ENCODE peak calls at places on chromosome 2, in seven cellular contexts. N, A, Y, H, W, J and F are unnamed samples.

GRCh38 chr2:231922945-231923344 is 3.3 kb downstream of the NPPC start:
- DNase-seq in Y (no peak), N (no peak), J (no peak), H (no peak), W (no peak), A (peak), F (no peak)

GRCh38 chr2:67503066-67503795 is 106.1 kb downstream of the ETAA1 start:
- DNase-seq in A (no peak), H (peak), N (no peak), J (no peak), Y (no peak), W (no peak), F (no peak)

GRCh38 chr2:241771286-241772062 is 5.1 kb upstream of the GAL3ST2 start:
- DNase-seq in J (no peak), N (no peak), A (peak), H (no peak), W (no peak), Y (no peak), F (no peak)

GRCh38 chr2:239329284-239329971 is 71.4 kb downstream of the HDAC4 start:
- DNase-seq in W (no peak), A (no peak), N (no peak), Y (no peak), H (no peak), J (no peak), F (no peak)

GRCh38 chr2:69166812-69167468 is 154.0 kb downstream of the ANTXR1 start:
- DNase-seq in Y (peak), H (no peak), A (no peak), W (no peak), J (peak), N (no peak), F (no peak)

GRCh38 chr2:182593394-182593707 is 122.7 kb upstream of the DNAJC10 start:
- DNase-seq in H (peak), A (no peak), Y (no peak), J (no peak), W (no peak), N (no peak), F (no peak)

GRCh38 chr2:110115291-110116032 is at the start of gene MALL:
- DNase-seq in J (no peak), Y (no peak), W (no peak), N (no peak), H (peak), A (peak), F (peak)

GRCh38 chr2:125313806-125314205 is 1288.7 kb downstream of the CNTNAP5 start:
- DNase-seq in H (no peak), J (no peak), A (no peak), Y (no peak), N (no peak), W (no peak), F (no peak)

GRCh38 chr2:221130431-221130830 is 441.7 kb downstream of the EPHA4 start:
- DNase-seq in J (no peak), A (no peak), N (no peak), W (no peak), H (no peak), Y (no peak), F (no peak)

GRCh38 chr2:105627530-105627929 is 117.2 kb upstream of the NCK2 start:
- DNase-seq in J (peak), W (no peak), A (no peak), Y (no peak), N (no peak), H (no peak), F (no peak)

GRCh38 chr2:47172156-47172921 is 17.2 kb upstream of the STPG4 start:
- DNase-seq in Y (no peak), H (no peak), N (no peak), J (no peak), W (no peak), A (no peak), F (peak)

GRCh38 chr2:30446602-30447148 is 371 bp upstream of the LCLAT1 start:
- DNase-seq in H (no peak), Y (no peak), A (no peak), J (no peak), W (no peak), N (no peak), F (no peak)

GRCh38 chr2:71990826-71991225 is 156.8 kb downstream of the CYP26B1 start:
- DNase-seq in N (no peak), A (no peak), Y (no peak), H (no peak), J (no peak), W (no peak), F (no peak)

GRCh38 chr2:74632209-74632938 is 15.8 kb downstream of the M1AP start:
- DNase-seq in W (no peak), A (no peak), N (no peak), H (peak), Y (no peak), J (no peak), F (peak)

GRCh38 chr2:105853354-105854088 is 108.8 kb downstream of the NCK2 start:
- DNase-seq in W (no peak), Y (no peak), H (peak), N (no peak), A (no peak), J (no peak), F (no peak)

GRCh38 chr2:223943561-223944008 is 1.6 kb downstream of the WDFY1 start:
- DNase-seq in J (peak), W (no peak), A (no peak), Y (no peak), N (no peak), H (peak), F (peak)

GRCh38 chr2:154844513-154844912 is 146.0 kb downstream of the KCNJ3 start:
- DNase-seq in A (no peak), W (no peak), J (no peak), Y (no peak), H (no peak), N (no peak), F (no peak)

GRCh38 chr2:2777213-2777612 is 446.1 kb upstream of the MYT1L start:
- DNase-seq in H (no peak), A (no peak), W (no peak), Y (peak), J (peak), N (no peak), F (no peak)